ENCODE peak calls at places on chromosomes 1 and 21, in ten cellular contexts. P, E, L, G, O, A, F, S, Q and K are unnamed samples.

GRCh38 chr21:41600116-41600515 is 92.2 kb upstream of the TMPRSS2 start:
- DNase-seq in P (no peak), E (no peak), L (no peak), G (no peak), O (no peak), A (no peak), F (peak), S (no peak), Q (no peak), K (no peak)

GRCh38 chr21:41536076-41536826 is 28.3 kb upstream of the TMPRSS2 start:
- DNase-seq in P (no peak), E (no peak), L (no peak), G (no peak), O (no peak), A (no peak), F (no peak), S (no peak), Q (peak), K (no peak)

GRCh38 chr1:1959840-1960479 is 40.9 kb upstream of the TMEM52 start:
- DNase-seq in P (peak), E (peak), L (peak), G (peak), O (peak), A (no peak), F (peak), S (peak), Q (peak), K (peak)

GRCh38 chr1:203340112-203340804 is 10.7 kb downstream of the FMOD start:
- DNase-seq in P (peak), E (peak), L (peak), G (peak), O (peak), A (no peak), F (peak), S (peak), Q (peak), K (peak)

GRCh38 chr1:9671377-9672140 is 20.0 kb downstream of the PIK3CD start:
- DNase-seq in P (no peak), E (no peak), L (peak), G (no peak), O (peak), A (no peak), F (no peak), S (peak), Q (peak), K (no peak)

GRCh38 chr1:184497962-184498723 is 111.3 kb downstream of the C1orf21 start:
- DNase-seq in P (peak), E (peak), L (no peak), G (no peak), O (peak), A (no peak), F (peak), S (no peak), Q (no peak), K (no peak)

GRCh38 chr1:213649373-213649772 is 338.4 kb upstream of the PROX1 start:
- DNase-seq in P (no peak), E (no peak), L (no peak), G (no peak), O (no peak), A (no peak), F (peak), S (no peak), Q (no peak), K (no peak)

GRCh38 chr1:33032126-33032869 is 4.4 kb downstream of the AK2 start:
- DNase-seq in P (no peak), E (no peak), L (no peak), G (peak), O (peak), A (no peak), F (no peak), S (no peak), Q (no peak), K (no peak)

GRCh38 chr1:93616221-93616995 is 65.2 kb downstream of the BCAR3 start:
- DNase-seq in P (no peak), E (no peak), L (no peak), G (no peak), O (peak), A (no peak), F (peak), S (no peak), Q (no peak), K (no peak)

GRCh38 chr1:64917328-64917861 is 49.0 kb downstream of the JAK1 start:
- DNase-seq in P (no peak), E (no peak), L (peak), G (peak), O (peak), A (no peak), F (peak), S (peak), Q (peak), K (no peak)

GRCh38 chr1:162587347-162587746 is 25.8 kb downstream of the UAP1 start:
- DNase-seq in P (no peak), E (no peak), L (no peak), G (no peak), O (no peak), A (no peak), F (no peak), S (no peak), Q (no peak), K (no peak)

GRCh38 chr1:27416387-27417111 is 24.1 kb downstream of the GPR3 start:
- DNase-seq in P (no peak), E (no peak), L (peak), G (peak), O (peak), A (peak), F (peak), S (peak), Q (peak), K (peak)

GRCh38 chr1:101295212-101295611 is 58.4 kb downstream of the S1PR1 start:
- DNase-seq in P (no peak), E (no peak), L (no peak), G (no peak), O (no peak), A (no peak), F (no peak), S (no peak), Q (peak), K (no peak)

GRCh38 chr1:180175291-180175690 is 20.6 kb downstream of the QSOX1 start:
- DNase-seq in P (no peak), E (no peak), L (no peak), G (no peak), O (no peak), A (no peak), F (no peak), S (no peak), Q (no peak), K (no peak)

GRCh38 chr1:84689514-84690396 is 506 bp downstream of the SSX2IP start:
- DNase-seq in P (no peak), E (peak), L (peak), G (peak), O (peak), A (no peak), F (peak), S (no peak), Q (no peak), K (no peak)

GRCh38 chr1:202810193-202810614 is 550 bp upstream of the PCAT6 start:
- DNase-seq in P (no peak), E (no peak), L (no peak), G (no peak), O (no peak), A (no peak), F (no peak), S (no peak), Q (no peak), K (no peak)

GRCh38 chr1:225468270-225469020 is 40.6 kb upstream of the LBR start:
- DNase-seq in P (no peak), E (no peak), L (no peak), G (no peak), O (no peak), A (no peak), F (peak), S (no peak), Q (no peak), K (no peak)

GRCh38 chr1:58152709-58153108 is 393.8 kb downstream of the OMA1 start:
- DNase-seq in P (no peak), E (no peak), L (no peak), G (no peak), O (no peak), A (no peak), F (no peak), S (no peak), Q (no peak), K (no peak)

GRCh38 chr1:65176571-65176970 is 28.6 kb downstream of the AK4 start:
- DNase-seq in P (no peak), E (no peak), L (no peak), G (no peak), O (no peak), A (no peak), F (no peak), S (no peak), Q (no peak), K (no peak)

GRCh38 chr1:89989099-89989498 is 5.8 kb upstream of the ZNF326 start:
- DNase-seq in P (no peak), E (no peak), L (no peak), G (no peak), O (no peak), A (no peak), F (no peak), S (no peak), Q (no peak), K (no peak)

DNA sequence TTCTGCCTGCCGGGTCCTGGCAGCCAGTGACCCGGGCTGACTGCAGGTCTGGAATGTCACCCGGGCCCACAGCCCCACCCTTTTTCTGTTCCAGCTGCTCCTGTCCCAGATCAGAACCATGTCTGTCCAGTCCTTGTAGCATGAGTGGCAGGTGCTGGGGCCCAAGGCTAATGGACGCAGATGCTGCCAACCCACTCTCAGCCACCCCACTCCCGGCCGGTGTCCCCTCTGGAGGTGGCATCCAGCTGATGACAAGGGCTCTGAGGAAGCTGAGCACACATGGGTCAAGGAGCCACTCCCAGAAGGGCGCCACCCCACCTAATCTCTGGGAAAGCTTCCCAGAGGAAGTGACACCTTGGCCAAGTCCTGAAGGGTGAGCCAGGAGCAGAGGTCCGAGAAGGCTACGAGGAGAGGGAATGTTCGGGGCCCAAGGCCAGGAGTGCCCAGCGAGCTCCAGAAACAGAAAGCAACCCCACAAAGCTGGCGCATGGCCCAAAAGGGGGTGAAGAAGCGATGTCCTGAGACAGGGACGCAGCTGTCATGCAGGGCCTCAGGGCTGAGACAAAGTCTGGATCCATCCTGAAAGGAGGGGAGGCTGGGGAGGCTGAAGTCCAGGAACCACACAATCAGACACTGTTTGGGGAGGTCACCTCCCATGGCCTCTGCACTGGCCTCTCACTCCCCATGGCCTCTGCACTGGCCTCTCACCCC is 39.5 kb downstream of the ACOT7 start:
- DNase-seq in P (no peak), E (no peak), L (no peak), G (peak), O (no peak), A (no peak), F (no peak), S (no peak), Q (no peak), K (no peak)
- H3K9ac ChIP-seq in P (peak), E (no peak), L (no peak), G (no peak), O (peak), A (no peak), F (no peak), S (peak), Q (no peak), K (no peak)

GRCh38 chr1:47709302-47710074 is 271.6 kb downstream of the FOXD2 start:
- DNase-seq in P (peak), E (no peak), L (no peak), G (no peak), O (peak), A (no peak), F (peak), S (no peak), Q (no peak), K (peak)
- H3K9ac ChIP-seq in P (no peak), E (peak), L (no peak), G (no peak), O (no peak), A (no peak), F (peak), S (peak), Q (no peak), K (no peak)

GRCh38 chr1:175220853-175221547 is 28.4 kb upstream of the KIAA0040 start:
- DNase-seq in P (no peak), E (no peak), L (no peak), G (peak), O (no peak), A (no peak), F (no peak), S (no peak), Q (peak), K (no peak)
- H3K9ac ChIP-seq in P (no peak), E (no peak), L (no peak), G (no peak), O (no peak), A (no peak), F (no peak), S (no peak), Q (peak), K (no peak)

DNA sequence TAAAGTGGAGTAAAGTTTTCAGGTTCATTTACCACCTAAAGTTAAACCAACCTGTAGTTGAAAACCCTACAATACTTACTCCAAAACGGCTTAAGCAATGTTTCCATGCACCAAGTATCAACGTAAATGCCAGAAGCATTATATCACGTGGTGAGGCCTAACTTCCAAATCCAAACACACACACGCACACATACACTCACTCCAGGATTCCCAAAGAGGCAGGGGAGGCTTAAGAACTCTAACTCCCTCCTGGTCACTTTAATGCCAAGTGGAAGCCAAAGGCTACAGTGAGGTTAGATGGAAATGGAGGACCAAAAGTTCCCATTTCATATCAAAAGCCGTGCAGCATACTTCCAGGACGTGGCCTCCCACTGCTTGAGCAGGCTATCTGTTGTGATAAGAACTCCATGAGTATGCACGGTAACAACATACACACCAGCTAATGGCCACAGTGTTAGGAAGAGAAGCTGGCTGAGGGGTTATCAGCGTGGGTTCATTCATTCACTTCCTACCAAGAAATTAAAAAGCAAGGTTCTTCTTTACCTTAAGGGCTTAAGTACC is 224.1 kb downstream of the SLC45A1 start:
- DNase-seq in P (no peak), E (no peak), L (peak), G (peak), O (no peak), A (no peak), F (no peak), S (no peak), Q (no peak), K (peak)
- H3K9ac ChIP-seq in P (no peak), E (no peak), L (no peak), G (no peak), O (no peak), A (no peak), F (no peak), S (no peak), Q (no peak), K (no peak)

DNA sequence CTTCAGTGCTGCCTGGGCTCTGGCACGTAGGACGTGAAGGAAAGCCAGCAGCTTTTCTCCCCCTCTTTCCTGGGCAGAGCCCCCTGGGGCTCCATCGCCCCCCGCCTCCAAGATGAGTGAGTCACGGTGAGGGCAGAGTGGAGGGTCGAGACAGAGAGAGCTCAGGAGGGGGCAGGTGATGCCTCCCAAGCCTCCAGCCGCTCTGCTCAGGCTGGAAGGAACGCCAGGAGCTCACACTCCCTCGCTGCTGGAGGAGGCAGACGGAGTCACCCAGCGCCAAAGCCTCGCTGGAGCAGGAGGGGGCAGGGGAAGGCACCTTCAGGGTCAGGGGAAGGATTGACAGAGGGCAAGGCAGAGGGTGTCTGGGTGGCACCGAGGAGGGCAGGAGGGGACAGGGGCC is 119.5 kb downstream of the CASZ1 start:
- DNase-seq in P (no peak), E (no peak), L (no peak), G (no peak), O (no peak), A (no peak), F (peak), S (no peak), Q (no peak), K (no peak)
- H3K9ac ChIP-seq in P (peak), E (peak), L (no peak), G (no peak), O (no peak), A (no peak), F (no peak), S (no peak), Q (no peak), K (no peak)

GRCh38 chr1:109821221-109821669 is 57.5 kb upstream of the EPS8L3 start:
- DNase-seq in P (no peak), E (no peak), L (peak), G (peak), O (peak), A (no peak), F (peak), S (no peak), Q (peak), K (peak)
- H3K9ac ChIP-seq in P (no peak), E (no peak), L (no peak), G (no peak), O (peak), A (no peak), F (no peak), S (no peak), Q (no peak), K (peak)